ENCODE peak calls at places on chromosome 19, in six cellular contexts. O is mesendoderm, Q is IMR-90, J is Karpas-422, A is neuronal stem cell, V is DND-41. P is an unnamed sample.

GRCh38 chr19:53849237-53849676 is 18.4 kb upstream of the MYADM start:
- DNase-seq in O (no peak), Q (peak; percentile 23), J (no peak), A (no peak), V (no peak), P (no peak)

GRCh38 chr19:33784432-33784831 is 12.2 kb upstream of the KCTD15 start:
- DNase-seq in O (no peak), Q (peak; percentile 48), J (no peak), A (no peak), V (no peak), P (no peak)

GRCh38 chr19:44891016-44891882 is at the start of gene TOMM40:
- DNase-seq in O (peak; percentile 70), Q (peak; percentile 100), J (peak; percentile 75), A (no peak), V (peak; percentile 55), P (no peak)

GRCh38 chr19:58097349-58097748 is 682 bp downstream of the ZSCAN18 start:
- DNase-seq in O (no peak), Q (no peak), J (no peak), A (no peak), V (no peak), P (no peak)

GRCh38 chr19:16067205-16067938 is 8.9 kb upstream of the TPM4 start:
- DNase-seq in O (no peak), Q (peak; percentile 87), J (no peak), A (no peak), V (no peak), P (peak; percentile 89)

GRCh38 chr19:43594081-43594697 is 1.7 kb downstream of the IRGQ start:
- DNase-seq in O (no peak), Q (no peak), J (no peak), A (no peak), V (no peak), P (no peak)

GRCh38 chr19:27779953-27780352 is 1433.0 kb downstream of the UQCRFS1 start:
- DNase-seq in O (no peak), Q (no peak), J (peak; percentile 51), A (no peak), V (no peak), P (no peak)

GRCh38 chr19:35266904-35267817 is 1.6 kb upstream of the USF2 start:
- DNase-seq in O (peak; percentile 13), Q (peak; percentile 10), J (peak; percentile 76), A (no peak), V (peak; percentile 59), P (no peak)

GRCh38 chr19:58558066-58558622 is at the start of gene UBE2M:
- DNase-seq in O (peak; percentile 62), Q (no peak), J (peak; percentile 65), A (no peak), V (peak; percentile 73), P (no peak)

GRCh38 chr19:13031917-13032623 is 36.8 kb downstream of the NFIX start:
- DNase-seq in O (no peak), Q (peak; percentile 58), J (no peak), A (no peak), V (no peak), P (peak; percentile 74)

GRCh38 chr19:55459950-55460657 is 1.3 kb downstream of the ISOC2 start:
- DNase-seq in O (no peak), Q (peak; percentile 31), J (no peak), A (no peak), V (no peak), P (no peak)

GRCh38 chr19:2578911-2579677 is 103.2 kb downstream of the GADD45B start:
- DNase-seq in O (peak; percentile 96), Q (peak; percentile 89), J (peak; percentile 61), A (peak; percentile 83), V (no peak), P (peak; percentile 69)

GRCh38 chr19:58518261-58519086 is 1.1 kb downstream of the ZBTB45 start:
- DNase-seq in O (no peak), Q (no peak), J (peak; percentile 67), A (no peak), V (peak; percentile 36), P (no peak)

GRCh38 chr19:55591555-55591954 is 7.8 kb downstream of the FIZ1 start:
- DNase-seq in O (peak; percentile 49), Q (no peak), J (no peak), A (no peak), V (no peak), P (no peak)

GRCh38 chr19:32287811-32288227 is 57.6 kb upstream of the ZNF507 start:
- DNase-seq in O (peak; percentile 89), Q (peak; percentile 61), J (peak; percentile 67), A (peak; percentile 63), V (peak; percentile 10), P (peak; percentile 29)

GRCh38 chr19:32232449-32232848 is 113.0 kb upstream of the ZNF507 start:
- DNase-seq in O (no peak), Q (no peak), J (no peak), A (no peak), V (no peak), P (no peak)

GRCh38 chr19:21566073-21566472 is 60.7 kb downstream of the ZNF429 start:
- DNase-seq in O (no peak), Q (no peak), J (no peak), A (no peak), V (no peak), P (no peak)

GRCh38 chr19:21197589-21198295 is 55.9 kb downstream of the ZNF431 start:
- DNase-seq in O (no peak), Q (peak; percentile 3), J (no peak), A (no peak), V (no peak), P (no peak)

GRCh38 chr19:511101-511841 is 4.0 kb downstream of the TPGS1 start:
- DNase-seq in O (peak; percentile 95), Q (peak; percentile 36), J (peak; percentile 49), A (no peak), V (peak; percentile 96), P (peak; percentile 67)

GRCh38 chr19:29645491-29645867 is 19.8 kb upstream of the PLEKHF1 start:
- DNase-seq in O (no peak), Q (no peak), J (no peak), A (no peak), V (no peak), P (no peak)

GRCh38 chr19:53112286-53112685 is 9.1 kb upstream of the ZNF160 start:
- DNase-seq in O (no peak), Q (peak; percentile 59), J (no peak), A (no peak), V (no peak), P (peak; percentile 53)

GRCh38 chr19:53365899-53366493 is 491 bp downstream of the ZNF525 start:
- DNase-seq in O (no peak), Q (no peak), J (peak; percentile 74), A (no peak), V (peak; percentile 49), P (peak; percentile 57)

GRCh38 chr19:13965377-13965896 is 13.1 kb downstream of the DCAF15 start:
- DNase-seq in O (no peak), Q (no peak), J (no peak), A (no peak), V (no peak), P (no peak)

GRCh38 chr19:15810335-15810734 is 5.1 kb downstream of the OR10H1 start:
- DNase-seq in O (no peak), Q (no peak), J (peak; percentile 58), A (no peak), V (no peak), P (peak; percentile 38)

GRCh38 chr19:48495391-48495790 is 16.2 kb downstream of the LMTK3 start:
- DNase-seq in O (no peak), Q (no peak), J (no peak), A (no peak), V (no peak), P (no peak)

GRCh38 chr19:48491793-48492123 is 19.9 kb downstream of the LMTK3 start:
- DNase-seq in O (peak; percentile 92), Q (no peak), J (no peak), A (no peak), V (no peak), P (no peak)

GRCh38 chr19:48490980-48491792 is 20.4 kb downstream of the LMTK3 start:
- DNase-seq in O (peak; percentile 81), Q (no peak), J (peak; percentile 62), A (no peak), V (peak; percentile 80), P (peak; percentile 42)

GRCh38 chr19:48493718-48494515 is 17.7 kb downstream of the LMTK3 start:
- DNase-seq in O (no peak), Q (no peak), J (no peak), A (no peak), V (no peak), P (no peak)

DNA sequence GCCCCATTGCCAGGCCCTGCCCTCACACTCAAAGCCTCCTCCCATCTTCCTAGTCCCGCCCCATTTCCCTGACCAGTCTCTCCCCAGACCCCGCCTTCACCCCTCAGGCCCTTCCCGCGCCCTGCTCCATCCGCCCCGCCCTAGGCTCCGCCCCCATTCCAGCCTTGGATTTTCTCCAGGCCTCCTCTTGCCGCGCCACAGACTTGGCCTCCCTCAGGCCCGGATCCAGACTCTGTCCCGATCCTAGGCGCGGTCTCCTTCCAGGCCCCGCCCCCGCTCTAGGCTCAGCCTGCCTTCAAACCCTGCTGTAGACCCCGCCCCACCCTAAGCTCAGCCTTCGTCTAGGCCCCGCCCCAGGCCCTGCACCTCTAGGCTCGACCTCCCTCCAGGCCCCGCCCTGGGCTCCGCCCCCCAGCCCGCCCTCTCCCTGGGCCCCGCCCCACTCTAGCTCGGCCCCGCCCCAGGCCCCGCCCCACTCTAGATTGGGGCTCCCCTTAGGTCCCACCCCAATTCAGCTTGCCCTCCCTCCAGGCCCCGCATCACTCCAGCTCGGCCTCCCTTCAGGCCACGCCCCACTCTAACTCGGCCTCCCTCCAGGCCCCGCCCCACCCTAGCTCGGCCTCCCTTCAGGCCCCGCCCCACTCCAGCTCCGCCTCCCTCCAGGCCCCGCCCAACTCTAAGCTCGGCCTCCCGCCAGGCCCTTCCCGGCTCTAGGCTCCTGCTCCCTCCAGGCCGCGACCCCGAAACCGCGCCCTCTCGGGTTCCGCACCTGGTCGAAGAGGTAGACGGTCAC is 18.5 kb downstream of the LMTK3 start:
- DNase-seq in O (peak; percentile 99), Q (peak; percentile 94), J (peak; percentile 96), A (peak; percentile 95), V (peak; percentile 58), P (peak; percentile 97)
- H3K9ac ChIP-seq in O (peak overlapping the region; percentile 93), Q (peak overlapping the region; percentile 97), J (peak overlapping the region; percentile 21), A (peak overlapping the region; percentile 94), V (no peak overlapping the region), P (peak overlapping the region; percentile 58)

GRCh38 chr19:7349231-7349591 is 474 bp downstream of the ARHGEF18 start:
- DNase-seq in O (no peak), Q (no peak), J (no peak), A (no peak), V (no peak), P (no peak)
- H3K9ac ChIP-seq in O (no peak overlapping the region), Q (no peak overlapping the region), J (no peak overlapping the region), A (no peak overlapping the region), V (peak overlapping the region; percentile 62), P (no peak overlapping the region)

GRCh38 chr19:49807888-49808675 is 5.0 kb downstream of the FUZ start:
- DNase-seq in O (no peak), Q (no peak), J (no peak), A (no peak), V (no peak), P (no peak)
- H3K9ac ChIP-seq in O (peak overlapping the region; percentile 23), Q (no peak overlapping the region), J (no peak overlapping the region), A (peak overlapping the region; percentile 82), V (no peak overlapping the region), P (no peak overlapping the region)

DNA sequence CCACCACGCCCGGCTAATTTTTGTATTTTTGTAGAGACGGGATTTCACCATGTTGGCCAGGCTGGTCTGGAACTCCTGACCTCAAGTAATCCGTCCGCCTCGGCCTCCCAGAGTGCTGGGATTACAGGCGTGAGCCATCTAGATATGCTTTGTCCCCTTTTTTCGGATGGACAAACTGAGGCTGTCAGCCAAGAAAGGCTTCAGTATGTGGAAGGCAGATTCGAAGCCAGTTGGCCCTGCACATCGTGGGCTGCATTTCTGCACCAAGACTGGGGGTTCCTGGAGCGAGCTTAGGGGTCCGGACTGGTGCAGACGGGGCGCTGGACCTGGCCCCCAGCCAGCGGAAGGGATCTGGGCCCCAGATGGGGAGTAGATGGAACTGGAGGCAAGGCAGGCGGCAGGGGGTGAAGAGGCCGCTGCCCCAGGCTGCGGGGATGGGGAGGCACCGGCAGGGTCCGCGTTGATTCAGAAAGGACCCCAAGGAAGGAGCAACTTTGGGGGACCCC is 9.7 kb upstream of the JUND start:
- DNase-seq in O (no peak), Q (no peak), J (no peak), A (no peak), V (peak; percentile 39), P (no peak)
- H3K9ac ChIP-seq in O (peak overlapping the region; percentile 85), Q (peak overlapping the region; percentile 32), J (peak overlapping the region; percentile 78), A (peak overlapping the region; percentile 67), V (peak overlapping the region; percentile 78), P (no peak overlapping the region)